ENCODE peak calls at places on chromosomes 13 and 19, in ten cellular contexts. T is uterus, W is GM12878, K is testis, V is sigmoid colon, R is lung, X is Peyer's patch, N is A673, B is colonic mucosa, E is HCT116. O is an unnamed sample.
A peak's percentile ranks its signal among the peaks of the same experiment; 100 is the strongest.

GRCh38 chr19:48617146-48617937 is 1.6 kb downstream of the RPL18 start:
- DNase-seq in T (no peak), W (no peak), K (no peak), V (no peak), R (no peak), X (peak; percentile 59), N (no peak), B (peak; percentile 41), E (no peak), O (no peak)

GRCh38 chr13:43085545-43085944 is 62.2 kb downstream of the DNAJC15 start:
- DNase-seq in T (no peak), W (no peak), K (no peak), V (no peak), R (no peak), X (no peak), N (peak; percentile 40), B (no peak), E (peak; percentile 16), O (no peak)

GRCh38 chr13:52454825-52455676 is at the start of gene CKAP2:
- DNase-seq in T (peak; percentile 93), W (peak; percentile 77), K (peak; percentile 98), V (peak; percentile 97), R (peak; percentile 94), X (peak; percentile 96), N (peak; percentile 97), B (peak; percentile 96), E (peak; percentile 89), O (peak; percentile 97)

GRCh38 chr13:98480915-98481510 is 95.9 kb downstream of the STK24 start:
- DNase-seq in T (no peak), W (no peak), K (no peak), V (peak; percentile 82), R (no peak), X (no peak), N (no peak), B (no peak), E (no peak), O (no peak)

GRCh38 chr13:97460004-97460756 is 26.2 kb downstream of the RAP2A start:
- DNase-seq in T (no peak), W (peak; percentile 91), K (no peak), V (no peak), R (no peak), X (no peak), N (no peak), B (no peak), E (no peak), O (no peak)

GRCh38 chr13:113275387-113275786 is 21.7 kb upstream of the LAMP1 start:
- DNase-seq in T (no peak), W (no peak), K (peak; percentile 56), V (no peak), R (peak; percentile 44), X (peak; percentile 63), N (peak; percentile 49), B (peak; percentile 39), E (peak; percentile 59), O (peak; percentile 55)

GRCh38 chr13:75749407-75749806 is 113.3 kb downstream of the LMO7 start:
- DNase-seq in T (no peak), W (no peak), K (no peak), V (no peak), R (no peak), X (no peak), N (peak; percentile 45), B (no peak), E (no peak), O (peak; percentile 7)

GRCh38 chr13:73832203-73832602 is 302.0 kb downstream of the KLF12 start:
- DNase-seq in T (no peak), W (no peak), K (no peak), V (no peak), R (no peak), X (no peak), N (peak; percentile 60), B (no peak), E (no peak), O (no peak)

GRCh38 chr19:33373701-33374405 is at the start of gene CEBPG:
- DNase-seq in T (peak; percentile 48), W (no peak), K (peak; percentile 54), V (peak; percentile 78), R (peak; percentile 57), X (no peak), N (peak; percentile 62), B (no peak), E (no peak), O (peak; percentile 77)

DNA sequence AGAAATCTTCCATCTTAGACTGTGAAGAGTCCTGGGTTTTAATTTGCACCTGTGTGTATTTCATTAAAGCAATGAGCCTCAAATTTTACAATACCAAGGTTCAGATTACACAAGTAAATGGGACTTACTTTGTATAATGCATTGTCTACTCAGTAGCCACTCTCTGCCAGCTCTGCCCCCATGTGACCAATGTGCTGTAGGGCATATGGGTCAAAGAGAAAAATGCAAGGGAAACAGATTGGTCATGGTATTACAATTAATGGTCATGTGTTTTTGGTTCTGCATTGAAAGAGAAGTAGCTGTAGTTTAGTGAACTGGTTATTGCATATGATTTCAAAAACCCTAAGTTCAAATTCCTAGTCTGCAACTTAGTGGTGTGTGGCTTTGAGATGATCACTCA is 545.5 kb downstream of the SUCLA2 start:
- DNase-seq in T (no peak), W (no peak), K (peak; percentile 46), V (no peak), R (no peak), X (no peak), N (no peak), B (no peak), E (no peak), O (peak; percentile 14)
- TF ChIP-seq CTCF in T (no peak), W (no peak), K (no peak), V (no peak), R (no peak), X (no peak), N (no peak), B (no peak), E (no peak), O (peak; percentile 30)

GRCh38 chr19:42203700-42204099 is 13.8 kb downstream of the DEDD2 start:
- DNase-seq in T (no peak), W (no peak), K (no peak), V (no peak), R (no peak), X (no peak), N (no peak), B (no peak), E (no peak), O (no peak)
- H3K4me1 ChIP-seq in T (no peaks in the 10 kb centered on the region), W (peaks cover 45% of the 10 kb centered on the region), K (no peaks in the 10 kb centered on the region), V (peaks cover 5% of the 10 kb centered on the region), R (peaks cover 3% of the 10 kb centered on the region), X (peaks cover 25% of the 10 kb centered on the region), N (no peaks in the 10 kb centered on the region), B (no peaks in the 10 kb centered on the region), E (peaks cover 51% of the 10 kb centered on the region), O (no peaks in the 10 kb centered on the region)

GRCh38 chr19:14139944-14140343 is 3.6 kb upstream of the ASF1B start:
- DNase-seq in T (no peak), W (no peak), K (no peak), V (no peak), R (no peak), X (no peak), N (no peak), B (no peak), E (no peak), O (no peak)
- H3K4me3 ChIP-seq in T (no peak overlapping the region), W (no peak overlapping the region), K (no peak overlapping the region), V (no peak overlapping the region), R (no peak overlapping the region), X (no peak overlapping the region), N (no peak overlapping the region), B (no peak overlapping the region), E (no peak overlapping the region), O (no peak overlapping the region)

DNA sequence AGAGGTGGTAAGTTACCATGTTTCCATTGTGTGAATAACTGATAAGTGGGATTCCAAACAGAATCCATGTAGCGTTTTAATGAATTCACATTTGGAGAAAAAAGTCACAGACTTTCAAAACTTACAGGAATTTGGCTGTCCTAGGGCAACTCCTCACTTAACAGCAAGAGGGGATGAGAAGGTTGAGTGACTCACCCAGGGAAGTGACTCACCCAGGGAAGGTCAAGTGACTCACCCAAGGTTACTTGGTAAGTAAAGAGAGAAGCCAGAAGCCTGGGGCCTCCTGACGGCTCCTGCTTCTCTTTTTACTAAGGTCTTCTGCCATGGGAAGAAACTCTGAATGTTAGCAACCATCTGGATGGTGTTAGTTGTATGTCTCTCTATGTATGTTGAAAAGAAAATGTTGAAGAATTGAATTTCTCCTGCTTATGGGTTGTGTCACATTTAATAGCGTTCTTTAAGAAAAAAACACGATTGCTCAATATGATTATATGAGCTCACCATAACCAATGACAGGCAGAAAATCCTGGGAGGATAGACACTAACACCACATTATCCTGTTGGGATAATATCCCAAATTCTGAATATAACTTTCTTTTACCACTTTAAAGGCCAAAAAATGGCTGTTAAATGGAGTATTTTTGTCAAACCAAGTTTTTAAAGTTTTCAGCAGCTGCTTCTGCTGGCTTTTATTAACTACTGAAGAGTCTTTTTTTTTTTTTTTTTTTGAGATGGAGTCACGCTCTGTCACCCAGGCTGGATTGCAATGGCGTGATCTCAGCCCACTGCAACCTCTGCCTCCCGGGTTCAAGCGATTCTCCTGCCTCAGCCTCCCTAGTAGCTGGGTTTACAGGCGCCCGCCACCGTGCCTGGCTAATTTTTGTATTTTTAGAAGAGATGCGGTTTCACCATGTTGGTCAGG is 195.6 kb downstream of the GGACT start:
- DNase-seq in T (peak; percentile 95), W (peak; percentile 19), K (peak; percentile 59), V (peak; percentile 94), R (peak; percentile 78), X (no peak), N (peak; percentile 97), B (peak; percentile 84), E (peak; percentile 98), O (peak; percentile 48)
- TF ChIP-seq CTCF in T (no peak), W (no peak), K (no peak), V (no peak), R (no peak), X (no peak), N (no peak), B (no peak), E (no peak), O (no peak)